ENCODE peak calls at places on chromosomes 6 and 20, in seven cellular contexts. U is A549; P is activated gamma-delta T cell treated with Interleukin-2 at 50 U/mL for 16 hours; K is stimulated activated CD4-positive, alpha-beta T cell treated with anti-CD3 and anti-CD28 coated beads, Interleukin-15, amount 100 ng/mL, for 48 hours; Y is activated effector memory CD4-positive, alpha-beta T cell treated with Interleukin-2 at 50 U/mL for 16 hours; I is NCI-H1436; Q is activated CD4-positive, alpha-beta T cell treated with anti-CD3 and anti-CD28 coated beads, Interleukin-2, amount 50 U/mL, for 48 hours. B is an unnamed sample.

GRCh38 chr20:5061209-5061608 is 58.5 kb downstream of the PCNA start:
- DNase-seq in Y (no peak), Q (no peak), I (no peak), P (no peak), U (peak; percentile 59), K (no peak), B (no peak)

GRCh38 chr20:62921119-62921687 is 5.1 kb downstream of the DIDO1 start:
- DNase-seq in Y (peak; percentile 37), U (peak; percentile 82), Q (peak; percentile 61), K (no peak), I (peak; percentile 52), P (peak; percentile 47), B (peak; percentile 82)

GRCh38 chr20:25461766-25462165 is 54.3 kb downstream of the GINS1 start:
- DNase-seq in P (no peak), Q (no peak), K (no peak), I (no peak), Y (no peak), U (no peak), B (no peak)

GRCh38 chr6:125503181-125503580 is 201.4 kb upstream of the HDDC2 start:
- DNase-seq in P (no peak), U (no peak), I (no peak), K (no peak), Q (no peak), Y (no peak), B (no peak)

GRCh38 chr20:9059931-9060330 is 9.0 kb upstream of the PLCB4 start:
- DNase-seq in I (no peak), U (no peak), P (no peak), K (no peak), Q (no peak), Y (no peak), B (no peak)

GRCh38 chr6:52286798-52287432 is 2.4 kb upstream of the MCM3 start:
- DNase-seq in P (peak; percentile 52), Q (peak; percentile 75), Y (peak; percentile 25), I (peak; percentile 76), U (peak; percentile 60), K (peak; percentile 38), B (peak; percentile 53)

GRCh38 chr20:47007826-47008655 is 113.4 kb downstream of the EYA2 start:
- DNase-seq in Q (no peak), U (no peak), K (no peak), Y (no peak), P (no peak), I (no peak), B (no peak)

GRCh38 chr20:957544-957943 is 41.4 kb upstream of the ANGPT4 start:
- DNase-seq in Y (no peak), K (no peak), I (no peak), Q (no peak), U (peak; percentile 56), P (no peak), B (peak; percentile 23)

GRCh38 chr6:119323478-119323877 is 26.1 kb downstream of the MAN1A1 start:
- DNase-seq in Y (no peak), P (no peak), I (no peak), U (no peak), Q (no peak), K (no peak), B (no peak)

GRCh38 chr6:87572031-87572430 is 17.8 kb downstream of the RARS2 start:
- DNase-seq in Q (no peak), K (no peak), Y (no peak), U (no peak), I (no peak), P (no peak), B (no peak)

GRCh38 chr6:41531591-41532582 is 14.3 kb upstream of the FOXP4 start:
- DNase-seq in I (no peak), Q (peak; percentile 72), K (peak; percentile 62), Y (peak; percentile 27), U (no peak), P (peak; percentile 49), B (no peak)

GRCh38 chr20:47586648-47587306 is 85.1 kb downstream of the NCOA3 start:
- DNase-seq in K (no peak), Y (no peak), P (no peak), Q (no peak), U (no peak), I (no peak), B (no peak)

GRCh38 chr6:40912158-40912946 is 126.7 kb downstream of the UNC5CL start:
- DNase-seq in Q (peak; percentile 11), K (peak; percentile 8), P (no peak), Y (no peak), I (no peak), U (peak; percentile 26), B (peak; percentile 79)

GRCh38 chr6:107304421-107305025 is 154.8 kb downstream of the PDSS2 start:
- DNase-seq in I (no peak), Q (peak; percentile 42), K (peak; percentile 35), U (no peak), P (no peak), Y (no peak), B (no peak)

GRCh38 chr6:37314803-37315515 is 38.8 kb upstream of the RNF8 start:
- DNase-seq in Y (peak; percentile 8), I (no peak), P (no peak), K (peak; percentile 14), Q (peak; percentile 41), U (peak; percentile 22), B (peak; percentile 14)

GRCh38 chr6:54481096-54481495 is 172.9 kb downstream of the TINAG start:
- DNase-seq in I (no peak), P (no peak), U (no peak), Q (no peak), Y (no peak), K (no peak), B (no peak)

GRCh38 chr6:160190974-160191373 is 67.6 kb downstream of the SLC22A2 start:
- DNase-seq in Q (no peak), Y (no peak), U (no peak), P (no peak), K (no peak), I (no peak), B (no peak)

GRCh38 chr20:48689388-48689787 is 138.4 kb downstream of the PREX1 start:
- DNase-seq in P (no peak), K (no peak), Q (no peak), U (no peak), I (no peak), Y (no peak), B (no peak)

GRCh38 chr6:144265390-144265789 is 19.7 kb upstream of the UTRN start:
- DNase-seq in P (no peak), Q (no peak), U (peak; percentile 31), I (no peak), K (no peak), Y (no peak), B (no peak)

GRCh38 chr6:155260686-155261085 is 3.1 kb upstream of the CLDN20 start:
- DNase-seq in I (no peak), P (no peak), Y (no peak), U (no peak), Q (no peak), K (no peak), B (no peak)

GRCh38 chr20:20513720-20514119 is 145.8 kb downstream of the INSM1 start:
- DNase-seq in U (no peak), K (no peak), Q (no peak), P (no peak), Y (no peak), I (no peak), B (no peak)

GRCh38 chr6:3789018-3789895 is 37.7 kb upstream of the PXDC1 start:
- DNase-seq in P (no peak), Q (no peak), U (no peak), Y (no peak), K (no peak), I (no peak), B (no peak)

GRCh38 chr20:23622839-23623343 is 14.9 kb downstream of the CST3 start:
- DNase-seq in P (no peak), K (no peak), U (peak; percentile 95), I (no peak), Q (no peak), Y (no peak), B (peak; percentile 17)

GRCh38 chr6:166056637-166057036 is 111.0 kb downstream of the TBXT start:
- DNase-seq in I (no peak), Y (no peak), P (no peak), Q (no peak), K (no peak), U (no peak), B (no peak)

GRCh38 chr6:40743690-40744446 is 156.7 kb upstream of the LRFN2 start:
- DNase-seq in U (no peak), I (no peak), K (no peak), P (no peak), Y (no peak), Q (no peak), B (no peak)

GRCh38 chr6:16278048-16278724 is 39.8 kb downstream of the GMPR start:
- DNase-seq in K (no peak), Y (no peak), P (no peak), U (no peak), I (no peak), Q (no peak), B (no peak)

GRCh38 chr20:50015993-50016770 is 33.4 kb downstream of the SNAI1 start:
- DNase-seq in I (no peak), Y (no peak), P (no peak), Q (no peak), U (no peak), K (no peak), B (no peak)

GRCh38 chr20:35838213-35838612 is 66.4 kb downstream of the PHF20 start:
- DNase-seq in K (no peak), I (no peak), Y (no peak), U (no peak), P (no peak), Q (no peak), B (no peak)

GRCh38 chr20:50027611-50028105 is 44.9 kb downstream of the SNAI1 start:
- DNase-seq in I (no peak), P (no peak), Y (no peak), K (no peak), U (peak; percentile 87), Q (no peak), B (no peak)

GRCh38 chr6:43125555-43125954 is 45.5 kb upstream of the SRF start:
- DNase-seq in Q (no peak), U (no peak), Y (no peak), I (no peak), P (no peak), K (no peak), B (no peak)

GRCh38 chr6:3591970-3592369 is 135.1 kb upstream of the SLC22A23 start:
- DNase-seq in K (no peak), U (no peak), Y (no peak), P (no peak), I (no peak), Q (no peak), B (no peak)

GRCh38 chr6:135673671-135674309 is 176.2 kb upstream of the AHI1 start:
- DNase-seq in P (no peak), I (no peak), K (no peak), U (no peak), Q (no peak), Y (no peak), B (no peak)

GRCh38 chr6:112984899-112985298 is 637.8 kb downstream of the RFPL4B start:
- DNase-seq in Q (no peak), U (no peak), I (no peak), K (no peak), P (no peak), Y (no peak), B (no peak)

GRCh38 chr20:37969949-37970855 is 63.1 kb downstream of the TTI1 start:
- DNase-seq in K (no peak), Y (no peak), P (no peak), Q (no peak), U (no peak), I (no peak), B (no peak)

GRCh38 chr6:142087950-142088857 is 44.5 kb upstream of the GJE1 start:
- DNase-seq in I (no peak), Q (no peak), K (no peak), U (no peak), P (no peak), Y (no peak), B (no peak)

GRCh38 chr6:80250391-80250997 is 144.0 kb downstream of the BCKDHB start:
- DNase-seq in Y (no peak), P (no peak), U (no peak), K (no peak), I (no peak), Q (no peak), B (no peak)

GRCh38 chr6:116278853-116279231 is 888 bp downstream of the TSPYL1 start:
- DNase-seq in K (no peak), P (no peak), Y (peak; percentile 15), U (no peak), Q (peak; percentile 24), I (no peak), B (peak; percentile 57)

GRCh38 chr6:168577496-168577895 is 136.5 kb downstream of the SMOC2 start:
- DNase-seq in K (no peak), U (no peak), Y (no peak), P (no peak), Q (no peak), I (no peak), B (no peak)

B was measured in NCI-H526.